ENCODE peak calls at places on chromosomes 11 and 22, in seven cellular contexts. O is fibroblast of the aortic adventitia; I is CD4-positive, alpha-beta T cell; V is progenitor cell of endocrine pancreas; R is Panc1; P is heart left ventricle; H is RWPE1. J is an unnamed sample.

GRCh38 chr11:123030517-123030916 is 31.4 kb downstream of the HSPA8 start:
- DNase-seq in V (no peak), R (no peak), P (no peak), H (no peak), O (no peak), I (no peak), J (no peak)

GRCh38 chr22:36385491-36386350 is 2.0 kb downstream of the MYH9 start:
- DNase-seq in I (peak; percentile 62), R (no peak), O (no peak), P (no peak), V (no peak), H (peak; percentile 82), J (peak; percentile 82)

GRCh38 chr11:8832571-8833260 is 78.3 kb upstream of the AKIP1 start:
- DNase-seq in P (no peak), R (no peak), H (peak; percentile 77), V (no peak), I (no peak), O (peak; percentile 76), J (peak; percentile 58)

GRCh38 chr11:68438658-68439259 is 21.8 kb upstream of the PPP6R3 start:
- DNase-seq in I (no peak), V (no peak), O (no peak), P (no peak), R (no peak), H (no peak), J (no peak)

GRCh38 chr11:113514856-113515255 is 39.7 kb upstream of the DRD2 start:
- DNase-seq in R (no peak), H (peak; percentile 48), P (no peak), I (no peak), V (no peak), O (no peak), J (no peak)

GRCh38 chr22:37636186-37636948 is 3.1 kb upstream of the SH3BP1 start:
- DNase-seq in P (no peak), R (no peak), H (no peak), O (peak; percentile 58), I (no peak), V (no peak), J (peak; percentile 69)

GRCh38 chr11:64457416-64458010 is 98.6 kb downstream of the RPS6KA4 start:
- DNase-seq in V (no peak), H (no peak), I (no peak), O (no peak), P (no peak), R (no peak), J (no peak)

GRCh38 chr11:82960779-82961143 is 59.2 kb downstream of the DDIAS start:
- DNase-seq in P (no peak), R (no peak), O (no peak), H (no peak), V (no peak), I (no peak), J (no peak)

GRCh38 chr11:90788956-90789355 is 566.1 kb upstream of the CHORDC1 start:
- DNase-seq in P (no peak), O (no peak), R (no peak), H (no peak), V (no peak), I (no peak), J (no peak)

GRCh38 chr22:24414523-24414922 is 12.9 kb upstream of the ADORA2A start:
- DNase-seq in O (no peak), I (no peak), V (no peak), R (no peak), H (no peak), P (no peak), J (no peak)

GRCh38 chr22:49305215-49305965 is 522.3 kb downstream of the BRD1 start:
- DNase-seq in H (no peak), P (peak; percentile 53), R (no peak), I (peak; percentile 17), V (peak; percentile 96), O (no peak), J (peak; percentile 70)

GRCh38 chr22:35552186-35552842 is 11.7 kb downstream of the RASD2 start:
- DNase-seq in V (peak; percentile 21), P (no peak), H (peak; percentile 65), R (no peak), O (no peak), I (peak; percentile 86), J (peak; percentile 93)

GRCh38 chr22:24153353-24153752 is 27.9 kb upstream of the SUSD2 start:
- DNase-seq in V (no peak), I (peak; percentile 63), H (no peak), O (no peak), R (no peak), P (no peak), J (peak; percentile 70)

GRCh38 chr11:82229346-82229745 is 504.3 kb downstream of the FAM181B start:
- DNase-seq in H (peak; percentile 4), O (peak; percentile 47), R (no peak), I (no peak), P (no peak), V (no peak), J (no peak)

GRCh38 chr11:19730373-19730772 is 17.7 kb downstream of the NAV2 start:
- DNase-seq in H (no peak), V (no peak), I (no peak), P (peak; percentile 62), O (no peak), R (no peak), J (no peak)

GRCh38 chr11:120183701-120184141 is 27.1 kb upstream of the OAF start:
- DNase-seq in R (no peak), P (no peak), V (peak; percentile 5), H (no peak), I (no peak), O (no peak), J (no peak)

GRCh38 chr11:68855205-68855978 is 13.7 kb upstream of the CPT1A start:
- DNase-seq in H (no peak), R (no peak), O (no peak), I (no peak), V (peak; percentile 22), P (peak; percentile 80), J (peak; percentile 21)

GRCh38 chr22:19526076-19526701 is 2.0 kb upstream of the CLDN5 start:
- DNase-seq in V (no peak), P (no peak), I (no peak), H (no peak), R (no peak), O (no peak), J (no peak)

GRCh38 chr11:117906710-117907109 is 22.5 kb downstream of the TMPRSS13 start:
- DNase-seq in P (no peak), I (no peak), O (no peak), V (no peak), H (no peak), R (no peak), J (no peak)

GRCh38 chr11:109972181-109972715 is 120.9 kb upstream of the ZC3H12C start:
- DNase-seq in H (no peak), V (no peak), I (no peak), R (no peak), P (no peak), O (no peak), J (no peak)

DNA sequence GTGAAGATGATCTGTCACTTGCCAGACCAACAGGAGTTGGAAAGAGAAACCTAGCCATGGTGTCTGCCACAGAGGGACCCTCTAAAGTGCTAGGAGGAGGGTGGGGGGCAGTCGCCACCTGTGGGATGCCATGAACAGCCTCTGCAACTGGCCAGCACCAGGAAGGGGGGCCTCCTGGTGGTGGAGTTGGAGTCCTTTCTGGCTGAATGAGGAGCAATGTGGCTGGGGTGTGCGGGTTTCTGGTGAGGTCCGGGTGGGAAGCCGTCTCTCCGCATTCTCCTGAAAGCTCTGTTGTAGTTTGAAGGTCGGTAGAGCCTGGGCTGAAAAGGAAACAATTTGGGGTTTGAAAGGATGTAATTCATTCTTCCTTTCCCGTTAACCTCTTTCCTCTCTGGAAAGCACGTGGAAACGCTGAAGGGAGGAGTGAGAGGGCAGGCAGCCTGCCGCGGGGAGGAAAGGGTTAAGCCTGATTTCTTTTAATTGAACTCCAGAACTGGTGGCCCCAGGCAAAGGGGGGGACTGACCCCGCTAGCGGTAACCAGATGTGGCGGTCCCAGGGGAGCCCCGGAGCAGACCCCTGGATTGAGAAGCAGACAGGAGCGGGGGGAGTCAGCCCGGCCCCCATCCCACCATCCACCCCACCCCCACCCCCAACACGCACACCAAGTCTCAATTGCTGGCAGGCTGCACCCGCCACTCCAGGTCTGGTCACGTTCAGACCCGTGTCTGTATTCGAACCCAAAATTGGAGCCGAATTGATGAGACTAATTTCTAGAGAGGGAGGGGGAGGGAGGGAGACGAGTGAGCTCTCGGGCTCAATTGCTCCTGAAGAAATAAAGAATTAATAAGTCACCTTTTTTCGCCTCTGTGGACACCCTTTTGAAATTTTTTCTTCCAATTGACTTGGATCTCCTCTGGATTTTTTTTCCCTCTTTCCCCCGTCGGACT is 1.8 kb upstream of the FLI1 start:
- DNase-seq in P (no peak), O (no peak), I (no peak), R (no peak), H (no peak), V (no peak), J (no peak)
- TF ChIP-seq CTCF in P (peak; percentile 9), O (peak; percentile 52), I (no peak), R (no peak), H (no peak), V (peak; percentile 24), J (no peak)

DNA sequence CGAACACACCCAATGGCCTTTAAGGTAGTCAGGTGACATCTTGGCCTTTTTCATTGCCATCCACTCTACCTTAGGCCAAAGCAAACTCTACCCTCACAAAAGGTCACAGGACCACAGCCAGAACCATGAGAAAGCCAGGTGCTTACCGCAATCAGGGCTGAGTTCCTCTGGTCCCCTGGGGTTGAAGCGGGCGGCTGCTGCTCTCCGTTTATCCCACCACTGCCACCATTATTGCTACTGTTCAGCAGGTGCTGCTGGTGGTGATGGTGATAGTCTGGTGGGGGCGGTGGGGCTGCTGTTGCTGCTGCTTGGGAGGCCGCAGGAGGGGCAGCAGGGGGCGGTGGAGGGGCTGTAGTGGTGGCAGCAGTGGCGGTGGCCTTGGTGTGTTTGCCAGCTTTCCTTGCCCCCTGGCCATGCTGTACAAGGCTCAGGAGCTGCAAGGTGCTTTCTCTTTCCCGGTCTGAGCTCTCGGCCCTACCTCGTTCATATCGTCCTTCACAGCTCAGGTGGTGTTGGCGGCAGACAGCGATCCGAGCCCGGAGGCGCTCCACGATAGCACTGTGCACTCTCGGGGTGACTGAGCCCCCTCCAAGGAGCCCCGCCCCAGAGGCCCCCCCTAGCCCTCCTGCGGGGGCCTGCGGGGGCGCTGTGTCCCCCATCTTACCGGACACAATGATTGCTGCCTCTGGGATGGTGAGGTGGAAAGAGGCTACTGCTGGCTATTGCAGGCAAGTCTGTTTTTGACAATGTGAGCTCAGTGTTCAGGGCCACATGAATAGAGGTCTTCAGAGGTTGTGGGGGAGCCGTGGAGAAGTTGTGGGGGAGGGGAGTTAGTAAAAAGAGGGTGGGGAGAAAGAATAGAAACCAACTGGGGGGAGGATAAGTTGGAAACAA is 1.5 kb downstream of the MAML2 start:
- DNase-seq in H (peak; percentile 26), O (peak; percentile 63), V (peak; percentile 12), R (no peak), I (peak; percentile 60), P (peak; percentile 44), J (peak; percentile 79)
- TF ChIP-seq CTCF in H (peak; percentile 72), O (peak; percentile 70), V (peak; percentile 40), R (peak; percentile 79), I (peak; percentile 53), P (peak; percentile 39), J (peak; percentile 36)

DNA sequence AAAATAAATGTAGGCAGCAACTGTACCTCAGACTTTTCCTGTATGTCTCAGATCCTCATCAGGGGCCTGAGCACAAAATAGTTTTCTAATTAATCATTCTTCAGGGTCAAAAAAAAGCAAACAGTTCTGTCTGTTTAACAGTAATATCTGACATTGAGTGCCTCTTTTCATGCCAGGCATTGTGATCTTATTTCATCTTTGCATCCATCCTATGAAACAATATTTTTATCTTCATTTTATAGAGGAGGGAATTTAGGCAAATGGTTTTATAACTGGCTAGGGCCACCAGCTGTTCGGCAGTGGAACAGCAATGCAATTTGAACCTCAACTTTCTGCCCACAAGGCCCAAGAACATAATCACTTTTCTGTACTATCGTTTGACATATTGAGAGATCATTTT is 145.6 kb downstream of the WNT7B start:
- DNase-seq in V (no peak), P (no peak), O (peak; percentile 49), I (no peak), H (peak; percentile 4), R (peak; percentile 4), J (no peak)
- TF ChIP-seq CTCF in V (no peak), P (peak; percentile 11), O (peak; percentile 76), I (no peak), H (no peak), R (peak; percentile 24), J (no peak)

GRCh38 chr22:43853328-43853931 is 8.9 kb downstream of the SULT4A1 start:
- DNase-seq in R (no peak), I (no peak), P (peak; percentile 11), H (no peak), O (no peak), V (no peak), J (no peak)
- TF ChIP-seq CTCF in R (no peak), I (no peak), P (no peak), H (no peak), O (no peak), V (no peak), J (no peak)